ENCODE peak calls at places on chromosomes 7 and 10, in seven cellular contexts. Z, P, A, T, S, W and V are unnamed samples.

GRCh38 chr10:15801641-15802040 is 58.7 kb downstream of the MINDY3 start:
- DNase-seq in W (no peak), Z (no peak), P (no peak), S (no peak), A (no peak), T (no peak), V (no peak)

GRCh38 chr7:43211693-43212092 is 99.2 kb downstream of the HECW1 start:
- DNase-seq in Z (no peak), A (no peak), P (no peak), S (no peak), W (no peak), T (no peak), V (no peak)

GRCh38 chr7:801940-802364 is 30.3 kb upstream of the SUN1 start:
- DNase-seq in A (no peak), W (no peak), Z (no peak), S (no peak), T (no peak), P (no peak), V (no peak)

GRCh38 chr7:2930310-2931033 is 86.4 kb upstream of the GNA12 start:
- DNase-seq in P (no peak), Z (no peak), S (no peak), W (no peak), T (no peak), A (no peak), V (no peak)

GRCh38 chr7:133853706-133854276 is 273.3 kb upstream of the LRGUK start:
- DNase-seq in S (peak; percentile 59), P (peak; percentile 69), W (peak; percentile 81), A (peak; percentile 2), Z (peak; percentile 72), T (peak; percentile 52), V (peak; percentile 94)

GRCh38 chr10:131810036-131810804 is 90.6 kb upstream of the PPP2R2D start:
- DNase-seq in S (no peak), T (no peak), Z (no peak), W (no peak), A (no peak), P (no peak), V (no peak)

GRCh38 chr7:25772802-25773201 is 379.2 kb upstream of the NFE2L3 start:
- DNase-seq in T (no peak), P (no peak), Z (no peak), A (no peak), S (no peak), W (no peak), V (no peak)

GRCh38 chr7:155213385-155213784 is 84.3 kb upstream of the INSIG1 start:
- DNase-seq in Z (no peak), T (no peak), S (no peak), A (no peak), P (peak; percentile 63), W (no peak), V (no peak)

GRCh38 chr7:71987200-71987767 is 424.9 kb downstream of the CALN1 start:
- DNase-seq in W (no peak), S (no peak), Z (no peak), A (no peak), T (no peak), P (no peak), V (no peak)

GRCh38 chr7:159032753-159033472 is 111.8 kb downstream of the VIPR2 start:
- DNase-seq in A (no peak), P (no peak), Z (no peak), S (no peak), T (no peak), W (no peak), V (no peak)

GRCh38 chr7:123916240-123916724 is 8.8 kb upstream of the SPAM1 start:
- DNase-seq in T (no peak), P (peak; percentile 43), S (peak; percentile 14), W (peak; percentile 47), Z (peak; percentile 76), A (no peak), V (peak; percentile 39)

GRCh38 chr7:139118234-139118802 is 8.8 kb upstream of the ZC3HAV1 start:
- DNase-seq in W (no peak), T (no peak), S (peak; percentile 68), Z (no peak), A (no peak), P (peak; percentile 57), V (no peak)

GRCh38 chr7:123996327-123996625 is 36.6 kb downstream of the TMEM229A start:
- DNase-seq in P (no peak), S (no peak), A (no peak), T (no peak), Z (no peak), W (no peak), V (no peak)

GRCh38 chr10:97012470-97012869 is 173.3 kb downstream of the SLIT1 start:
- DNase-seq in Z (no peak), P (no peak), W (no peak), T (no peak), S (no peak), A (no peak), V (no peak)